ENCODE peak calls at places on chromosomes 2 and 18, in ten cellular contexts. L is RWPE1; R is heart left ventricle; H is naive thymus-derived CD4-positive, alpha-beta T cell; F is CD8-positive, alpha-beta memory T cell; X is colonic mucosa; B is fibroblast of lung; N is right lobe of liver; M is dorsolateral prefrontal cortex; P is CD8-positive, alpha-beta T cell. E is an unnamed sample.
A peak's percentile ranks its signal among the peaks of the same experiment; 100 is the strongest.

GRCh38 chr2:35741556-35741955 is 614.0 kb upstream of the CRIM1 start:
- DNase-seq in L (peak; percentile 17), R (no peak), H (no peak), F (no peak), X (no peak), B (no peak), N (no peak), M (no peak), P (no peak), E (no peak)

GRCh38 chr2:168998609-168999211 is 32.4 kb downstream of the ABCB11 start:
- DNase-seq in L (no peak), R (no peak), H (no peak), F (no peak), X (no peak), B (no peak), N (no peak), M (no peak), P (no peak), E (no peak)

GRCh38 chr18:78753240-78753639 is 226.4 kb upstream of the SALL3 start:
- DNase-seq in L (no peak), R (no peak), H (no peak), F (no peak), X (peak; percentile 11), B (no peak), N (peak; percentile 44), M (no peak), P (no peak), E (no peak)

GRCh38 chr18:24791736-24792135 is 331.3 kb downstream of the HRH4 start:
- DNase-seq in L (no peak), R (no peak), H (no peak), F (no peak), X (no peak), B (no peak), N (no peak), M (no peak), P (no peak), E (no peak)

GRCh38 chr2:195645413-195645812 is 11.6 kb upstream of the SLC39A10 start:
- DNase-seq in L (no peak), R (no peak), H (no peak), F (no peak), X (no peak), B (no peak), N (no peak), M (no peak), P (no peak), E (no peak)

GRCh38 chr18:68215931-68216330 is 499.0 kb downstream of the TMX3 start:
- DNase-seq in L (peak; percentile 4), R (no peak), H (no peak), F (no peak), X (no peak), B (peak; percentile 19), N (no peak), M (no peak), P (no peak), E (no peak)

GRCh38 chr2:112923237-112923966 is 12.4 kb downstream of the IL37 start:
- DNase-seq in L (no peak), R (no peak), H (no peak), F (no peak), X (no peak), B (no peak), N (no peak), M (no peak), P (no peak), E (no peak)

GRCh38 chr2:109350526-109350925 is 221.5 kb downstream of the SH3RF3 start:
- DNase-seq in L (no peak), R (no peak), H (no peak), F (no peak), X (no peak), B (no peak), N (peak; percentile 26), M (no peak), P (no peak), E (no peak)

GRCh38 chr2:47195149-47195548 is 40.0 kb upstream of the STPG4 start:
- DNase-seq in L (peak; percentile 63), R (no peak), H (no peak), F (no peak), X (no peak), B (no peak), N (no peak), M (no peak), P (no peak), E (peak; percentile 14)

GRCh38 chr2:47194410-47194809 is 39.3 kb upstream of the STPG4 start:
- DNase-seq in L (no peak), R (no peak), H (no peak), F (no peak), X (no peak), B (no peak), N (no peak), M (no peak), P (no peak), E (no peak)

GRCh38 chr2:47190188-47190818 is 35.2 kb upstream of the STPG4 start:
- DNase-seq in L (no peak), R (no peak), H (no peak), F (no peak), X (no peak), B (no peak), N (no peak), M (no peak), P (no peak), E (no peak)

GRCh38 chr2:47196499-47196898 is 41.4 kb upstream of the STPG4 start:
- DNase-seq in L (no peak), R (no peak), H (no peak), F (no peak), X (no peak), B (no peak), N (no peak), M (no peak), P (no peak), E (no peak)

DNA sequence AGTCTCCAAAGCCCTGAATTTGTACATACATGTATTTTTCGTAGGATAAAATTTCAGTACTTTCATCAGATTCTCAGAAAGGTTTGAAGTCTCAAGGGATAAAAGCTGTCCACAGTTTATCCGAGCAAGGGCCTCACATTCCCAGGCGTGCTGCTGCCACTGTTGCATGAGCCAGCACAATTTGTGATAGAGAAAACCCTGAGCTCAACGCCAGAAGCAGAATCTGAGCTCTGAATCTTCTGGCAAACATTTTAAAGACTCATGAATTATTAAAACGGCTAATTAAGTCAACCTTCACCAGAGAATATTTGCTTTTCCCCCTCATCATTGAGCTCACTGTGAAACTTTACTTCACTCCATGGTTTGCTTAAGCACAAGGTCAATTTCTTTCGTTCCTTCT is 38.5 kb upstream of the STPG4 start:
- DNase-seq in L (no peak), R (no peak), H (no peak), F (no peak), X (no peak), B (no peak), N (no peak), M (no peak), P (no peak), E (peak; percentile 11)
- H3K27ac ChIP-seq in L (no peak overlapping the region), R (no peak overlapping the region), H (no peak overlapping the region), F (no peak overlapping the region), X (no peak overlapping the region), B (peak overlapping the region; percentile 89), N (no peak overlapping the region), M (peak overlapping the region; percentile 86), P (no peak overlapping the region), E (peak overlapping the region; percentile 85)

GRCh38 chr2:159153463-159153862 is 133.0 kb downstream of the WDSUB1 start:
- DNase-seq in L (peak; percentile 53), R (no peak), H (no peak), F (no peak), X (peak; percentile 84), B (no peak), N (no peak), M (no peak), P (no peak), E (no peak)

GRCh38 chr2:159157361-159158045 is 129.0 kb downstream of the WDSUB1 start:
- DNase-seq in L (peak; percentile 59), R (no peak), H (no peak), F (no peak), X (no peak), B (no peak), N (no peak), M (no peak), P (no peak), E (no peak)

GRCh38 chr2:159155791-159156190 is 130.7 kb downstream of the WDSUB1 start:
- DNase-seq in L (no peak), R (no peak), H (no peak), F (no peak), X (no peak), B (no peak), N (no peak), M (no peak), P (no peak), E (no peak)

GRCh38 chr2:159156834-159157233 is 129.7 kb downstream of the WDSUB1 start:
- DNase-seq in L (peak; percentile 73), R (no peak), H (no peak), F (no peak), X (no peak), B (no peak), N (no peak), M (no peak), P (no peak), E (no peak)

GRCh38 chr2:159155315-159155714 is 131.2 kb downstream of the WDSUB1 start:
- DNase-seq in L (peak; percentile 64), R (no peak), H (no peak), F (no peak), X (peak; percentile 77), B (no peak), N (no peak), M (no peak), P (no peak), E (no peak)
- H3K27ac ChIP-seq in L (peak overlapping the region; percentile 66), R (no peak overlapping the region), H (no peak overlapping the region), F (no peak overlapping the region), X (peak overlapping the region; percentile 67), B (no peak overlapping the region), N (no peak overlapping the region), M (no peak overlapping the region), P (no peak overlapping the region), E (no peak overlapping the region)

GRCh38 chr2:232981356-232981755 is 31.7 kb downstream of the NGEF start:
- DNase-seq in L (no peak), R (no peak), H (no peak), F (no peak), X (peak; percentile 90), B (no peak), N (peak; percentile 4), M (no peak), P (no peak), E (no peak)

GRCh38 chr2:232982926-232983668 is 30.0 kb downstream of the NGEF start:
- DNase-seq in L (no peak), R (no peak), H (no peak), F (no peak), X (peak; percentile 13), B (no peak), N (peak; percentile 37), M (no peak), P (no peak), E (no peak)

GRCh38 chr2:232980683-232981082 is 32.4 kb downstream of the NGEF start:
- DNase-seq in L (no peak), R (no peak), H (no peak), F (no peak), X (peak; percentile 26), B (no peak), N (peak; percentile 39), M (no peak), P (no peak), E (no peak)

GRCh38 chr2:232983669-232983991 is 29.4 kb downstream of the NGEF start:
- DNase-seq in L (no peak), R (no peak), H (no peak), F (no peak), X (no peak), B (no peak), N (no peak), M (no peak), P (no peak), E (no peak)

GRCh38 chr2:232981767-232982360 is 31.2 kb downstream of the NGEF start:
- DNase-seq in L (no peak), R (no peak), H (no peak), F (no peak), X (peak; percentile 24), B (no peak), N (peak; percentile 31), M (no peak), P (no peak), E (no peak)
- H3K27ac ChIP-seq in L (peak overlapping the region; percentile 21), R (no peak overlapping the region), H (no peak overlapping the region), F (no peak overlapping the region), X (peak overlapping the region; percentile 82), B (no peak overlapping the region), N (no peak overlapping the region), M (no peak overlapping the region), P (no peak overlapping the region), E (no peak overlapping the region)

GRCh38 chr2:174764281-174765063 is at the start of gene CHRNA1:
- DNase-seq in L (no peak), R (no peak), H (no peak), F (no peak), X (no peak), B (peak; percentile 34), N (no peak), M (no peak), P (no peak), E (no peak)
- H3K27ac ChIP-seq in L (no peak within 1 kb of the TSS), R (no peak within 1 kb of the TSS), H (no peak within 1 kb of the TSS), F (no peak within 1 kb of the TSS), X (no peak within 1 kb of the TSS), B (peak within 1 kb of the TSS; percentile 65), N (no peak within 1 kb of the TSS), M (no peak within 1 kb of the TSS), P (no peak within 1 kb of the TSS), E (no peak within 1 kb of the TSS)